ENCODE peak calls at places on chromosome 10, in five cellular contexts. V is RWPE1, R is choroid plexus epithelial cell, T is GM20000, B is GM06990. L is an unnamed sample.

GRCh38 chr10:61164458-61165160 is 220.6 kb upstream of the RHOBTB1 start:
- DNase-seq in T (no peak), B (no peak), V (peak; percentile 1), R (peak; percentile 5), L (no peak)

GRCh38 chr10:13003004-13003403 is 1.5 kb upstream of the CCDC3 start:
- DNase-seq in V (no peak), R (peak; percentile 64), B (no peak), T (no peak), L (no peak)

GRCh38 chr10:69636626-69637550 is 6.8 kb downstream of the FAM241B start:
- DNase-seq in V (peak; percentile 57), R (peak; percentile 13), T (no peak), B (no peak), L (no peak)

GRCh38 chr10:63919576-63920279 is 398.5 kb downstream of the REEP3 start:
- DNase-seq in R (no peak), V (no peak), T (no peak), B (no peak), L (no peak)

GRCh38 chr10:86668297-86669165 is at the start of gene LDB3:
- DNase-seq in V (peak; percentile 51), R (no peak), T (peak; percentile 64), B (no peak), L (peak; percentile 82)

GRCh38 chr10:88527245-88527644 is 55.9 kb downstream of the RNLS start:
- DNase-seq in V (no peak), T (no peak), B (no peak), R (no peak), L (no peak)

GRCh38 chr10:96413151-96413787 is 54.5 kb upstream of the OPALIN start:
- DNase-seq in B (no peak), V (no peak), T (no peak), R (no peak), L (peak; percentile 51)

GRCh38 chr10:70662362-70663220 is 9.7 kb upstream of the ADAMTS14 start:
- DNase-seq in V (no peak), B (no peak), T (no peak), R (peak; percentile 83), L (no peak)

GRCh38 chr10:36450385-36450784 is 675.0 kb upstream of the ANKRD30A start:
- DNase-seq in V (no peak), T (no peak), B (no peak), R (peak; percentile 71), L (no peak)

GRCh38 chr10:124450010-124450782 is at the start of gene NKX1-2:
- DNase-seq in V (no peak), R (peak; percentile 8), B (no peak), T (no peak), L (no peak)

GRCh38 chr10:3145366-3145765 is 27.2 kb downstream of the PITRM1 start:
- DNase-seq in B (no peak), V (no peak), T (no peak), R (no peak), L (no peak)

GRCh38 chr10:101236376-101237079 is 7.3 kb upstream of the LBX1 start:
- DNase-seq in V (no peak), R (no peak), B (no peak), T (no peak), L (no peak)

GRCh38 chr10:118908487-118909280 is 120.8 kb upstream of the NANOS1 start:
- DNase-seq in R (no peak), V (no peak), T (no peak), B (no peak), L (no peak)

GRCh38 chr10:76112826-76113150 is 681.4 kb downstream of the LRMDA start:
- DNase-seq in V (no peak), T (no peak), R (no peak), B (no peak), L (no peak)

GRCh38 chr10:31956200-31956946 is 27.7 kb upstream of the ARHGAP12 start:
- DNase-seq in V (no peak), T (no peak), B (no peak), R (no peak), L (no peak)

GRCh38 chr10:31129261-31129660 is 97.6 kb upstream of the ZNF438 start:
- DNase-seq in R (peak; percentile 94), V (no peak), T (no peak), B (no peak), L (peak; percentile 72)

GRCh38 chr10:68543004-68543918 is 15.9 kb upstream of the SLC25A16 start:
- DNase-seq in B (no peak), R (peak; percentile 72), T (no peak), V (peak; percentile 87), L (no peak)

GRCh38 chr10:31362023-31362641 is 43.1 kb downstream of the ZEB1 start:
- DNase-seq in T (no peak), V (no peak), R (no peak), B (no peak), L (no peak)

GRCh38 chr10:51422311-51423120 is 276.9 kb downstream of the CSTF2T start:
- DNase-seq in R (peak; percentile 84), T (peak; percentile 27), V (peak; percentile 53), B (peak; percentile 0), L (peak; percentile 76)

GRCh38 chr10:50874723-50875122 is 10.7 kb downstream of the A1CF start:
- DNase-seq in T (no peak), R (no peak), B (no peak), V (peak; percentile 13), L (no peak)

GRCh38 chr10:42553064-42553407 is 85.3 kb downstream of the ZNF33B start:
- DNase-seq in B (no peak), R (no peak), V (no peak), T (no peak), L (no peak)

GRCh38 chr10:31319602-31320178 is 674 bp downstream of the ZEB1 start:
- DNase-seq in B (no peak), T (peak; percentile 34), V (no peak), R (peak; percentile 15), L (no peak)

GRCh38 chr10:130441041-130441440 is 304.9 kb downstream of the GLRX3 start:
- DNase-seq in T (no peak), V (no peak), R (no peak), B (no peak), L (peak; percentile 7)

GRCh38 chr10:113221756-113222168 is 271.7 kb downstream of the TCF7L2 start:
- DNase-seq in R (peak; percentile 20), T (no peak), B (no peak), V (no peak), L (no peak)

GRCh38 chr10:33365871-33366411 is 31.5 kb upstream of the NRP1 start:
- DNase-seq in V (peak; percentile 78), T (no peak), R (peak; percentile 91), B (no peak), L (no peak)

GRCh38 chr10:98563811-98564210 is 117.1 kb upstream of the HPS1 start:
- DNase-seq in R (no peak), T (peak; percentile 12), B (no peak), V (no peak), L (no peak)

GRCh38 chr10:132536241-132536963 is 1.2 kb upstream of the INPP5A start:
- DNase-seq in R (no peak), V (no peak), T (no peak), B (no peak), L (no peak)

GRCh38 chr10:20767028-20767427 is 130.1 kb downstream of the NEBL start:
- DNase-seq in R (peak; percentile 60), T (no peak), V (peak; percentile 11), B (no peak), L (no peak)

GRCh38 chr10:63683686-63684085 is 162.5 kb downstream of the REEP3 start:
- DNase-seq in R (no peak), V (no peak), B (no peak), T (no peak), L (no peak)

GRCh38 chr10:127973810-127974311 is 67.0 kb downstream of the PTPRE start:
- DNase-seq in T (no peak), V (no peak), B (no peak), R (no peak), L (no peak)

GRCh38 chr10:4451512-4451911 is 374.5 kb upstream of the AKR1E2 start:
- DNase-seq in T (no peak), R (no peak), B (no peak), V (no peak), L (no peak)

GRCh38 chr10:48416584-48417232 is 110.2 kb downstream of the MAPK8 start:
- DNase-seq in R (no peak), B (no peak), V (no peak), T (no peak), L (no peak)
- TF ChIP-seq CTCF in R (peak; percentile 14), B (no peak), V (no peak), T (no peak), L (no peak)

DNA sequence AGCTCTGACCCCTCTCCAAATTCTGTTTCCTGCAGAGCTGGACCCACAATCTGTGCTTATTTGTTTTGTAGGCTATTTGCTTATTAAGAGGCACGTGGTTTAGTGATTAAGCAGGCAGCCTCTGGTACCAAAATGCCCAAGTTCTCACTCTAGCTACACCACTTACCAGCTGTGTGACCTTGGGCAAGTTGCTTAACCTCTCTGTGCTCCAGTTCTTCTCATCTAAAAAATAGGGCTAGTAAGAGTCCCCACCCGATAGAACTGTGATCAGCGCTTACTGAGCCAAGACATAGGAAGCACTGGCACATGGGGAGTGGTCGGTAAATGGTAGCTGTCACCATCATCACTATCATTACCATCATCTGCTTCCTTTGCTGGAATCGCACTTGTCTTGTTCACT is 20.8 kb downstream of the C10orf105 start:
- DNase-seq in V (no peak), R (no peak), B (no peak), T (no peak), L (no peak)
- TF ChIP-seq CTCF in V (no peak), R (no peak), B (no peak), T (no peak), L (no peak)

GRCh38 chr10:114404171-114405010 is at the start of gene AFAP1L2:
- DNase-seq in R (no peak), V (peak; percentile 67), T (peak; percentile 52), B (no peak), L (no peak)

GRCh38 chr10:114405011-114405350 is 679 bp upstream of the AFAP1L2 start:
- DNase-seq in T (no peak), B (no peak), R (no peak), V (peak; percentile 49), L (no peak)

GRCh38 chr10:114402871-114403544 is 1.3 kb downstream of the AFAP1L2 start:
- DNase-seq in R (no peak), T (peak; percentile 41), B (no peak), V (peak; percentile 43), L (peak; percentile 57)

GRCh38 chr10:114402233-114402632 is 2.1 kb downstream of the AFAP1L2 start:
- DNase-seq in T (no peak), B (no peak), V (no peak), R (no peak), L (no peak)

GRCh38 chr10:114403545-114404161 is 649 bp downstream of the AFAP1L2 start:
- DNase-seq in T (peak; percentile 57), V (peak; percentile 65), B (no peak), R (no peak), L (no peak)
- TF ChIP-seq CTCF in T (no peak), V (peak; percentile 32), B (peak; percentile 44), R (peak; percentile 35), L (peak; percentile 49)

GRCh38 chr10:99913831-99914235 is 95.9 kb downstream of the DNMBP start:
- DNase-seq in V (no peak), R (no peak), B (no peak), T (no peak), L (no peak)
- TF ChIP-seq CTCF in V (no peak), R (no peak), B (no peak), T (no peak), L (no peak)